ENCODE peak calls at places on chromosomes 5 and 9, in ten cellular contexts. F is PC-3, Z is HCT116, T is mammary epithelial cell, V is fibroblast of lung, J is astrocyte, W is GM23248, Q is neural progenitor cell, M is MM.1S, C is GM23338. B is an unnamed sample.

GRCh38 chr9:36191290-36191645 is 547 bp downstream of the CLTA start:
- DNase-seq in F (no peak), Z (no peak), T (peak), V (no peak), J (no peak), W (peak), Q (peak), M (peak), C (peak), B (peak)

GRCh38 chr5:107580902-107581823 is 89.6 kb downstream of the EFNA5 start:
- DNase-seq in F (no peak), Z (no peak), T (peak), V (no peak), J (no peak), W (peak), Q (no peak), M (no peak), C (no peak), B (peak)

GRCh38 chr9:98570663-98571440 is 137.9 kb downstream of the GABBR2 start:
- DNase-seq in F (no peak), Z (no peak), T (no peak), V (no peak), J (no peak), W (no peak), Q (peak), M (no peak), C (peak), B (no peak)

GRCh38 chr5:172149073-172149472 is 39.0 kb downstream of the STK10 start:
- DNase-seq in F (no peak), Z (no peak), T (no peak), V (peak), J (peak), W (peak), Q (no peak), M (no peak), C (no peak), B (no peak)

GRCh38 chr9:70484232-70485130 is 70.0 kb upstream of the KLF9 start:
- DNase-seq in F (peak), Z (peak), T (peak), V (peak), J (peak), W (peak), Q (peak), M (peak), C (peak), B (peak)

GRCh38 chr9:23322392-23322791 is 503.6 kb downstream of the ELAVL2 start:
- DNase-seq in F (peak), Z (no peak), T (peak), V (no peak), J (no peak), W (peak), Q (peak), M (peak), C (peak), B (no peak)

GRCh38 chr5:138386290-138386689 is 33.8 kb downstream of the KDM3B start:
- DNase-seq in F (no peak), Z (no peak), T (no peak), V (peak), J (no peak), W (no peak), Q (no peak), M (no peak), C (no peak), B (no peak)

GRCh38 chr5:132825824-132826391 is 4.5 kb downstream of the SHROOM1 start:
- DNase-seq in F (no peak), Z (no peak), T (no peak), V (no peak), J (no peak), W (no peak), Q (peak), M (no peak), C (peak), B (no peak)

GRCh38 chr9:69476016-69476415 is 151.0 kb downstream of the ENTREP1 start:
- DNase-seq in F (no peak), Z (no peak), T (no peak), V (no peak), J (no peak), W (no peak), Q (no peak), M (peak), C (no peak), B (no peak)

GRCh38 chr9:128631636-128632035 is 25.0 kb downstream of the DYNC2I2 start:
- DNase-seq in F (no peak), Z (no peak), T (no peak), V (no peak), J (no peak), W (no peak), Q (no peak), M (no peak), C (no peak), B (no peak)

GRCh38 chr9:19104528-19105282 is 2.0 kb upstream of the HAUS6 start:
- DNase-seq in F (no peak), Z (no peak), T (peak), V (peak), J (no peak), W (peak), Q (peak), M (no peak), C (no peak), B (no peak)

GRCh38 chr5:89989831-89990230 is 419.7 kb downstream of the CETN3 start:
- DNase-seq in F (no peak), Z (no peak), T (no peak), V (no peak), J (no peak), W (no peak), Q (no peak), M (no peak), C (no peak), B (no peak)

GRCh38 chr9:73553295-73553694 is 401.6 kb downstream of the ANXA1 start:
- DNase-seq in F (no peak), Z (no peak), T (no peak), V (no peak), J (no peak), W (no peak), Q (no peak), M (no peak), C (no peak), B (no peak)

GRCh38 chr9:115132648-115133047 is 14.7 kb upstream of the TNC start:
- DNase-seq in F (no peak), Z (no peak), T (no peak), V (peak), J (no peak), W (no peak), Q (no peak), M (no peak), C (peak), B (no peak)

GRCh38 chr9:132372177-132373095 is 17.6 kb upstream of the SETX start:
- DNase-seq in F (peak), Z (no peak), T (peak), V (no peak), J (no peak), W (peak), Q (no peak), M (peak), C (no peak), B (peak)

GRCh38 chr5:77120706-77121105 is 33.6 kb upstream of the ZBED3 start:
- DNase-seq in F (no peak), Z (no peak), T (no peak), V (no peak), J (no peak), W (no peak), Q (no peak), M (no peak), C (no peak), B (no peak)

GRCh38 chr5:132215329-132215728 is 12.3 kb downstream of the P4HA2 start:
- DNase-seq in F (peak), Z (no peak), T (peak), V (peak), J (peak), W (peak), Q (no peak), M (no peak), C (no peak), B (no peak)

DNA sequence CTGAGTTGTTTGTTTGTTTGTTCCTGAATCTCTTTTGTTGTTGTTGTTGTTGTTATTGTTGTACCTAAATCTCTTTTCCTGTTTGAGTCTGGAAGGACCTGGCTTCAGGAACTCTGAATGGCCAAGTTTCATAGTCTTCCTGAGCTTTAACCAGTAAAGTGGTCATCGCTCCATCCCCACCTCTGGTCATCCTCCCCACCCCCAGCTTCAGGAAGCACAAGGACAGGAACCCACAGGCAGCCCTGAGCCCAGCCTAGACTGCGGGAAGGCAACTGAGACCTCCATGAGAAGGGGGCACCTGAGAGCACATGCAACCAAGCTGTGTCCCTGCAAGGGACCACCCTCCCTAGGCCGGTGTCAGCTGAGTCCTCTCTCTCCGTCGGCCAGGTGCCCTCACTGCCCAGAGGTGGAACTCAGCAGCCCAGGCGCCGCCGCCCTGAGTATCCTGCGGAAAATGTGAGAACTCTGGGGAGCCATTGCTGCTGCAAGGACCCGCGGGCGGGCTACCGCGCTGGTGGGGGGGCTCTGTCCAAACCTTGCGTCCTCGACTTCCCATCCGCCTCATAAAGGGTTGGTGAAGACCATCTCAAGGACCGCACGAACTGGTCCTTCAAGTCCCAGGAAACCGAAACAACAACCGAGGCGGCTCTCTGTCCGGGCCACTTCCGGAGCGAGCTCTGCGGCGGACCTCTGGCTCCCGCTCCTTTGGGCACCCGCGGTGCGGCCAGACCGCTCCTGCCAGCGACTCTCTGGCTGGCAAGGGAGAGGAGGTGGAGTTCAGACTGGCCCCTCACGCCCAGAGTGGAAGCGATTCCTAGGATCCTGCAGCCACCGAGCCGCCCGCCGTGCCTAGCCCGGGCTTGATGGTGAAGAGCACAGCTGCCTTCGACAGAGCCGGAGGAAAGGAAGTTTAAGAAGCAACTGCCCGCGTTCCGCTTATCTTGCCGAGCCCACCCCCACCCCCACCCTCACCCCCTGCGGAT is 4.2 kb downstream of the BARX1 start:
- DNase-seq in F (peak), Z (no peak), T (peak), V (peak), J (no peak), W (peak), Q (peak), M (peak), C (peak), B (no peak)
- TF ChIP-seq EZH2 in F (no peak), Z (no peak), T (peak), V (peak), J (peak), W (peak), Q (peak), M (peak), C (peak), B (no peak)

GRCh38 chr9:123011380-123011779 is 22.1 kb upstream of the GPR21 start:
- DNase-seq in F (no peak), Z (no peak), T (no peak), V (no peak), J (no peak), W (no peak), Q (no peak), M (no peak), C (no peak), B (no peak)

GRCh38 chr9:123011878-123012528 is 21.5 kb upstream of the GPR21 start:
- DNase-seq in F (no peak), Z (no peak), T (no peak), V (no peak), J (no peak), W (no peak), Q (no peak), M (no peak), C (no peak), B (no peak)

GRCh38 chr9:123020796-123021195 is 12.7 kb upstream of the GPR21 start:
- DNase-seq in F (no peak), Z (no peak), T (no peak), V (no peak), J (no peak), W (no peak), Q (no peak), M (no peak), C (no peak), B (no peak)

GRCh38 chr9:123016631-123017030 is 16.8 kb upstream of the GPR21 start:
- DNase-seq in F (no peak), Z (no peak), T (no peak), V (no peak), J (no peak), W (no peak), Q (no peak), M (no peak), C (no peak), B (no peak)
- TF ChIP-seq EZH2 in F (no peak), Z (no peak), T (no peak), V (no peak), J (no peak), W (no peak), Q (no peak), M (no peak), C (no peak), B (no peak)

GRCh38 chr9:130659699-130660248 is 4.6 kb upstream of the PRDM12 start:
- DNase-seq in F (no peak), Z (no peak), T (no peak), V (no peak), J (no peak), W (no peak), Q (peak), M (no peak), C (peak), B (no peak)

GRCh38 chr9:130660683-130661460 is 3.5 kb upstream of the PRDM12 start:
- DNase-seq in F (no peak), Z (no peak), T (no peak), V (no peak), J (no peak), W (peak), Q (peak), M (no peak), C (peak), B (no peak)

GRCh38 chr9:130661461-130662098 is 2.8 kb upstream of the PRDM12 start:
- DNase-seq in F (no peak), Z (no peak), T (no peak), V (no peak), J (no peak), W (no peak), Q (peak), M (no peak), C (peak), B (no peak)

GRCh38 chr9:130660326-130660682 is 4.1 kb upstream of the PRDM12 start:
- DNase-seq in F (no peak), Z (no peak), T (no peak), V (no peak), J (no peak), W (no peak), Q (no peak), M (no peak), C (no peak), B (no peak)

DNA sequence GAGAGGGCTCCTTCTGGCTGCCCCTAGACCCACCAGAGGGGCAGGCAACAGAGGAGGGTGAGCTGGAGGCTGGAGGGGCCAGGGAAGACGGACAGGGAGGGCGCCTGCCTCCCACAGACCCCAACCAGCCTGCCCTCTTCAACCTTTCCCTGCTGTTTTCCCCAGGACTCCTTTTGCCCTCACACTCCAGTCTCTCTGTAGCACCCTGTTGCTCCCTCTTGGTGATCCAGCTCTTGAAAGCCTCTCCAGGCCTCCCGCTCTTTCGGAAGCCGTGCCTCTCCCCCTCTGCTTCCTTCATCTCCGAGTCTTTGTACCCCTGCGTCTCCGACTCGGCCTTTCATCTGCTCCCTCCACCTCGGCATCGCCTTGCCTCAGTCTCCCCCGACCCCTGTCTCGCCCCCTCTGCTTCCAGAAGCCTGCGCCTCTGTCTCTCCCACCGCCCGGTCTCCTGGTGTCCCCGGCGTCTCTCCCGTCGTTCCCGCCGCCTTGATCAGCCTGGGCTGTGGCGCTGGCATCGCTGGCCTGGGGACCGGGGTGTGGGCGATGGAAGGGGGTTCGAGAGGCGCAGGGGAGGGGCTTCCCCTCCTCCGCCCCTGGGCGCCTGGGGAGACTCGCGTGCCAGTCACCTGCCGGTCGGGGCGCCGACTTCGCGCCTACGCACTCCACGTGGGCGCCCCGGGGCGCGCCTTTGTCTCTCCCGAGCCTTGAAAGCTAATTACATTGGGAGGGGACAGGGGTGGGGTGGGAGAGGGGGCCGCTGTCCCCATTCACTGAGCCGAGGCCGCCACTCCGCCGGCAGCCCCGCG is 5.3 kb upstream of the PRDM12 start:
- DNase-seq in F (no peak), Z (no peak), T (no peak), V (no peak), J (no peak), W (no peak), Q (peak), M (no peak), C (peak), B (no peak)
- TF ChIP-seq EZH2 in F (no peak), Z (no peak), T (peak), V (peak), J (peak), W (no peak), Q (peak), M (no peak), C (peak), B (no peak)

GRCh38 chr9:116332090-116332489 is 178.5 kb downstream of the PAPPA start:
- DNase-seq in F (no peak), Z (no peak), T (no peak), V (no peak), J (no peak), W (no peak), Q (no peak), M (no peak), C (no peak), B (no peak)

GRCh38 chr9:116329470-116329869 is 175.9 kb downstream of the PAPPA start:
- DNase-seq in F (no peak), Z (no peak), T (no peak), V (no peak), J (no peak), W (no peak), Q (no peak), M (no peak), C (no peak), B (no peak)

GRCh38 chr9:116323571-116323970 is 170.0 kb downstream of the PAPPA start:
- DNase-seq in F (peak), Z (no peak), T (no peak), V (no peak), J (no peak), W (no peak), Q (no peak), M (no peak), C (no peak), B (no peak)

GRCh38 chr9:116331241-116331640 is 177.7 kb downstream of the PAPPA start:
- DNase-seq in F (no peak), Z (no peak), T (no peak), V (no peak), J (no peak), W (no peak), Q (peak), M (no peak), C (no peak), B (no peak)

DNA sequence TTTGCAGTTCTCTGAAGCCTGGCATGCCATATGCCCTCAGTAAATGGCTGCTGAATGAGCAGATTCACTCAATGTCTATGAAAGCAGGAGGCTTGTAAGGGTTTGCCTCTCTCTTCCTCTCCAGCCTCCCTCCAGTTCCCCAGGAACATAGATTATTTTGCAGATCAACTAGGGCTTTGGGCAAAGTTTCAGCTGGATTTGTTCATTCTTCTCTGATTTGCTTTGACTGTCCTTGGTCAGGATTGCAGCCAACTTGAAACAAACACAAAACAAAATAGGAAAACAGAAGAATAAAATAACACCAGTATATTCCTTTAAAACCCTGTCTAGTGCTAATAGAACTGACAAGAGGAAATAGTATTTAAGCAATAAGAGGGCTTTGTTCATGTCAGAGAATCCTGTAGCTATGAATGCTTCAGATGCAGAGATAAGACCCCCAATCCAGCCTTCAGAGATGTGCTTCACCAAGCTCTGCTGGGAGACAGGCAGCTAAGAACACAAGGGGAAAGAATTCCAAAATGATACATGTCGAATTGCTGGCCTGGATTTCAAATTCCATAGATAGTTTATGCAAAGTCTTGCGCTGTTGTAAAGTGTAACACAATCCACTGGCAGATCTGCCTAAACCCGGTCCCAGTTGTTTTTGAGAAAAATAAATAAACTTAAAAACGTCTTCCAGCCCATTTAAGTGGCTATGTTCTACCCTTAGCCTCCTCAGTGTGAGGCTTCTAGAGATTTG is 174.3 kb downstream of the PAPPA start:
- DNase-seq in F (no peak), Z (no peak), T (no peak), V (peak), J (peak), W (peak), Q (no peak), M (no peak), C (no peak), B (no peak)
- TF ChIP-seq EZH2 in F (no peak), Z (no peak), T (no peak), V (no peak), J (no peak), W (no peak), Q (no peak), M (no peak), C (no peak), B (no peak)

GRCh38 chr9:133527444-133527920 is 2.7 kb upstream of the MYMK start:
- DNase-seq in F (no peak), Z (no peak), T (no peak), V (peak), J (no peak), W (no peak), Q (peak), M (no peak), C (peak), B (no peak)
- TF ChIP-seq EZH2 in F (no peak), Z (no peak), T (no peak), V (peak), J (peak), W (no peak), Q (no peak), M (no peak), C (no peak), B (no peak)

DNA sequence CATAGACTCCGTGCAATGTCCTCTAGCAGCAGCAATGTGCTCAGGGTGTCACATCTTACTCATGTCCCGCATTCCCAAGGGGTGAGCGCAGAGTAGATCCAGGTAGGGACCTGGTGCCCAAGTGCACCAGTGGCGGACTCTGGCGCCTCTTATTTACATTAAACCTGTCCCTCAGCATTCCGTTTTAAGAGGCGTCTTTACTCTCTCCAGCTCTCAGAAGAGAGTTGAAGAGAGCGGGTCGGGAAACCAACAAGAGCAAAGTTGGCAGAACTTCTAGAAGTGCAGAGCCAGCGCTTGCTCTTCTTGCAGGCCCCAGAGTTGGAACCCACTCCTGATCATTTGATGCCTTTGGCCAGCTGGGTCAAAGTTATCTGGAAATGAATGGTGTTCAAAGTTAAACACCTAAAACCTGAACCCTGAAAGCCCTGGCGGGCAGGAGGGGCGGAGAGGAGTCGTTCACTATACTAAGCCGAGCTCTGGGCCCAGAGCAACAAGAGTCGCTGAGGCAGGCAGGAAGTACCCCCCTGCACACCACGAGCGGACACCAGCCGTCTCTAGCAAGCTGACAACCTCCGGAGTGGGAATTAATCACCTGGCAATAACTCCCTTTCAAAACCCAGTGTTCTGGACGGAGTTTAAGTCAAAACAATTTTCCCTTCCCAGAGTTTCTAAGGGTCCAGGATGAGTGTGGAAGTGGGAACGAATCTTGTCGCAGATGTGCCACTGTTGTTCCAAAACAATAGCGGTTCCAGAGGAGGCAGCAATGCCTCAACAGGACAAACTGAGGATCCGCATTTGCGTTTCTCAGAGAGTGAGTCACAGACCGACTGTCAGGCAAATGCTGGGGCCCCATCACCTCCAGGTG is 122.8 kb downstream of the TMEM161B start:
- DNase-seq in F (no peak), Z (no peak), T (no peak), V (peak), J (peak), W (peak), Q (peak), M (no peak), C (peak), B (no peak)
- TF ChIP-seq EZH2 in F (no peak), Z (no peak), T (no peak), V (peak), J (peak), W (no peak), Q (peak), M (no peak), C (peak), B (no peak)

B was measured in A673.